ENCODE peak calls at places on chromosomes 1 and 21, in five cellular contexts. K is head of caudate nucleus, H is cardiac fibroblast, E is ACHN, G is NCI-H2081. B is an unnamed sample.

GRCh38 chr1:118949317-118949716 is 38.8 kb downstream of the TBX15 start:
- DNase-seq in K (no peak), H (peak; percentile 60), E (peak; percentile 84), G (no peak), B (no peak)

GRCh38 chr21:33767960-33768359 is 125.7 kb downstream of the ITSN1 start:
- DNase-seq in K (no peak), H (no peak), E (no peak), G (no peak), B (no peak)

GRCh38 chr1:230427981-230428380 is 1.8 kb upstream of the PGBD5 start:
- DNase-seq in K (no peak), H (no peak), E (no peak), G (no peak), B (no peak)

GRCh38 chr21:44024895-44025353 is 12.8 kb downstream of the TRAPPC10 start:
- DNase-seq in K (peak; percentile 78), H (peak; percentile 84), E (no peak), G (no peak), B (no peak)

GRCh38 chr1:114100148-114100547 is 53.5 kb downstream of the SYT6 start:
- DNase-seq in K (no peak), H (no peak), E (no peak), G (peak; percentile 55), B (no peak)

GRCh38 chr1:35544976-35545375 is 12.2 kb downstream of the KIAA0319L start:
- DNase-seq in K (peak; percentile 81), H (peak; percentile 80), E (peak; percentile 46), G (peak; percentile 55), B (no peak)

GRCh38 chr1:202107321-202107761 is 15.4 kb upstream of the GPR37L1 start:
- DNase-seq in K (no peak), H (no peak), E (peak; percentile 66), G (peak; percentile 99), B (no peak)

GRCh38 chr1:116538527-116538926 is 32.3 kb downstream of the CD58 start:
- DNase-seq in K (no peak), H (no peak), E (peak; percentile 45), G (no peak), B (peak; percentile 38)

GRCh38 chr1:84855168-84855567 is 37.8 kb downstream of the LPAR3 start:
- DNase-seq in K (no peak), H (peak; percentile 64), E (no peak), G (no peak), B (no peak)

GRCh38 chr1:29675481-29676263 is 439.4 kb downstream of the PTPRU start:
- DNase-seq in K (peak; percentile 34), H (peak; percentile 27), E (no peak), G (no peak), B (no peak)

GRCh38 chr1:158286487-158286886 is 3.2 kb upstream of the CD1C start:
- DNase-seq in K (no peak), H (no peak), E (no peak), G (no peak), B (no peak)

GRCh38 chr1:36351222-36351977 is 28.0 kb upstream of the EVA1B start:
- DNase-seq in K (no peak), H (peak; percentile 78), E (peak; percentile 90), G (no peak), B (peak; percentile 75)

GRCh38 chr1:32448773-32449456 is 16.0 kb upstream of the ZBTB8B start:
- DNase-seq in K (no peak), H (peak; percentile 33), E (peak; percentile 12), G (no peak), B (no peak)

GRCh38 chr1:116881879-116882520 is 27.7 kb upstream of the PTGFRN start:
- DNase-seq in K (peak; percentile 84), H (peak; percentile 98), E (peak; percentile 43), G (no peak), B (no peak)

GRCh38 chr1:235945775-235946565 is 79.3 kb upstream of the LYST start:
- DNase-seq in K (no peak), H (no peak), E (no peak), G (no peak), B (no peak)

GRCh38 chr1:19139711-19140110 is 70.4 kb downstream of the UBR4 start:
- DNase-seq in K (peak; percentile 79), H (no peak), E (no peak), G (no peak), B (no peak)

GRCh38 chr1:32321712-32322291 is 14.2 kb downstream of the MARCKSL1 start:
- DNase-seq in K (no peak), H (no peak), E (no peak), G (no peak), B (no peak)

GRCh38 chr1:158916085-158916484 is 15.3 kb upstream of the PYHIN1 start:
- DNase-seq in K (no peak), H (no peak), E (no peak), G (no peak), B (no peak)

GRCh38 chr1:92572520-92572919 is 85.8 kb upstream of the GFI1 start:
- DNase-seq in K (no peak), H (no peak), E (no peak), G (no peak), B (no peak)

GRCh38 chr1:192579319-192579738 is 3.8 kb downstream of the RGS1 start:
- DNase-seq in K (no peak), H (peak; percentile 36), E (no peak), G (no peak), B (no peak)

GRCh38 chr1:174958396-174958795 is 41.4 kb upstream of the CACYBP start:
- DNase-seq in K (no peak), H (peak; percentile 44), E (no peak), G (no peak), B (no peak)

GRCh38 chr1:229753764-229754553 is 127.9 kb downstream of the URB2 start:
- DNase-seq in K (no peak), H (no peak), E (no peak), G (no peak), B (no peak)

B was measured in H54.